ENCODE peak calls at places on chromosomes 13 and 19, in nine cellular contexts. N is thoracic aorta; Y is endodermal cell; T is IMR-90; Z is effector memory CD4-positive, alpha-beta T cell; L is NB4; X is PC-3; S is AG04449; D is cardiac muscle cell. W is an unnamed sample.

GRCh38 chr13:26819067-26819466 is 58.5 kb upstream of the GPR12 start:
- DNase-seq in N (no peak), Y (no peak), T (no peak), Z (no peak), L (no peak), X (no peak), S (no peak), D (no peak), W (no peak)

GRCh38 chr13:108084840-108085239 is 130.5 kb downstream of the LIG4 start:
- DNase-seq in N (no peak), Y (no peak), T (no peak), Z (no peak), L (no peak), X (no peak), S (no peak), D (no peak), W (no peak)

GRCh38 chr13:100356889-100357288 is 231.7 kb downstream of the GGACT start:
- DNase-seq in N (no peak), Y (no peak), T (peak; percentile 64), Z (no peak), L (peak; percentile 81), X (no peak), S (no peak), D (peak; percentile 39), W (no peak)

GRCh38 chr13:31982540-31982939 is 49.0 kb upstream of the FRY start:
- DNase-seq in N (peak; percentile 36), Y (no peak), T (peak; percentile 95), Z (no peak), L (peak; percentile 79), X (peak; percentile 89), S (peak; percentile 19), D (peak; percentile 94), W (peak; percentile 98)

GRCh38 chr19:38444026-38444425 is 10.5 kb downstream of the RYR1 start:
- DNase-seq in N (no peak), Y (no peak), T (no peak), Z (no peak), L (no peak), X (no peak), S (no peak), D (no peak), W (no peak)

GRCh38 chr13:114077938-114078335 is 54.5 kb downstream of the RASA3 start:
- DNase-seq in N (no peak), Y (peak; percentile 64), T (peak; percentile 40), Z (no peak), L (no peak), X (no peak), S (no peak), D (peak; percentile 74), W (peak; percentile 43)

GRCh38 chr19:2602391-2603181 is 99.9 kb downstream of the GNG7 start:
- DNase-seq in N (peak; percentile 76), Y (peak; percentile 92), T (peak; percentile 81), Z (no peak), L (no peak), X (peak; percentile 48), S (peak; percentile 93), D (peak; percentile 97), W (peak; percentile 81)

GRCh38 chr13:90270231-90270630 is 1077.3 kb upstream of the MIR17HG start:
- DNase-seq in N (no peak), Y (no peak), T (no peak), Z (no peak), L (no peak), X (no peak), S (no peak), D (peak; percentile 75), W (no peak)

GRCh38 chr13:41352935-41353801 is 42.1 kb downstream of the NAA16 start:
- DNase-seq in N (no peak), Y (peak; percentile 73), T (peak; percentile 59), Z (peak; percentile 53), L (peak; percentile 61), X (peak; percentile 71), S (no peak), D (peak; percentile 67), W (no peak)

GRCh38 chr19:4337906-4338440 is 654 bp downstream of the STAP2 start:
- DNase-seq in N (no peak), Y (peak; percentile 65), T (no peak), Z (no peak), L (no peak), X (peak; percentile 15), S (no peak), D (peak; percentile 46), W (no peak)

GRCh38 chr19:13689050-13689449 is 75.3 kb upstream of the MRI1 start:
- DNase-seq in N (no peak), Y (peak; percentile 76), T (peak; percentile 15), Z (no peak), L (peak; percentile 45), X (peak; percentile 59), S (no peak), D (peak; percentile 41), W (no peak)

GRCh38 chr13:109400625-109401257 is 385.6 kb downstream of the IRS2 start:
- DNase-seq in N (no peak), Y (no peak), T (no peak), Z (no peak), L (no peak), X (no peak), S (no peak), D (no peak), W (no peak)

GRCh38 chr19:33214621-33215020 is 11.0 kb downstream of the SLC7A10 start:
- DNase-seq in N (no peak), Y (peak; percentile 86), T (peak; percentile 35), Z (no peak), L (peak; percentile 64), X (peak; percentile 4), S (no peak), D (peak; percentile 63), W (no peak)

GRCh38 chr19:2567580-2567979 is 91.7 kb downstream of the GADD45B start:
- DNase-seq in N (no peak), Y (peak; percentile 49), T (no peak), Z (no peak), L (no peak), X (no peak), S (no peak), D (no peak), W (no peak)

GRCh38 chr19:37907735-37908066 is 693 bp downstream of the SIPA1L3 start:
- DNase-seq in N (no peak), Y (no peak), T (no peak), Z (no peak), L (no peak), X (no peak), S (no peak), D (no peak), W (no peak)

GRCh38 chr19:32879741-32880140 is 10.2 kb upstream of the SLC7A9 start:
- DNase-seq in N (no peak), Y (no peak), T (no peak), Z (no peak), L (no peak), X (no peak), S (no peak), D (no peak), W (no peak)

GRCh38 chr13:26053418-26053980 is 1.7 kb upstream of the SHISA2 start:
- DNase-seq in N (no peak), Y (no peak), T (no peak), Z (no peak), L (no peak), X (no peak), S (no peak), D (no peak), W (no peak)

GRCh38 chr13:67048084-67048792 is 181.9 kb downstream of the PCDH9 start:
- DNase-seq in N (no peak), Y (no peak), T (peak; percentile 93), Z (no peak), L (no peak), X (no peak), S (peak; percentile 34), D (peak; percentile 96), W (peak; percentile 70)

GRCh38 chr13:93959796-93960533 is 519.5 kb downstream of the DCT start:
- DNase-seq in N (no peak), Y (no peak), T (peak; percentile 46), Z (no peak), L (no peak), X (peak; percentile 42), S (no peak), D (peak; percentile 46), W (peak; percentile 22)

GRCh38 chr19:39515551-39516191 is 732 bp downstream of the SELENOV start:
- DNase-seq in N (no peak), Y (peak; percentile 91), T (no peak), Z (no peak), L (no peak), X (no peak), S (no peak), D (no peak), W (no peak)
- H3K4me3 ChIP-seq in N (peak overlapping the region; percentile 53), Y (peak overlapping the region; percentile 91), T (no peak overlapping the region), Z (peak overlapping the region; percentile 50), L (no peak overlapping the region), X (no peak overlapping the region), S (no peak overlapping the region), D (peak overlapping the region; percentile 58), W (peak overlapping the region; percentile 13)

GRCh38 chr19:46975918-46976782 is 43.5 kb upstream of the NPAS1 start:
- DNase-seq in N (peak; percentile 91), Y (peak; percentile 86), T (peak; percentile 93), Z (no peak), L (no peak), X (peak; percentile 51), S (peak; percentile 96), D (peak; percentile 99), W (peak; percentile 80)
- H3K4me3 ChIP-seq in N (peak overlapping the region; percentile 3), Y (peak overlapping the region; percentile 36), T (no peak overlapping the region), Z (no peak overlapping the region), L (no peak overlapping the region), X (no peak overlapping the region), S (no peak overlapping the region), D (no peak overlapping the region), W (no peak overlapping the region)

DNA sequence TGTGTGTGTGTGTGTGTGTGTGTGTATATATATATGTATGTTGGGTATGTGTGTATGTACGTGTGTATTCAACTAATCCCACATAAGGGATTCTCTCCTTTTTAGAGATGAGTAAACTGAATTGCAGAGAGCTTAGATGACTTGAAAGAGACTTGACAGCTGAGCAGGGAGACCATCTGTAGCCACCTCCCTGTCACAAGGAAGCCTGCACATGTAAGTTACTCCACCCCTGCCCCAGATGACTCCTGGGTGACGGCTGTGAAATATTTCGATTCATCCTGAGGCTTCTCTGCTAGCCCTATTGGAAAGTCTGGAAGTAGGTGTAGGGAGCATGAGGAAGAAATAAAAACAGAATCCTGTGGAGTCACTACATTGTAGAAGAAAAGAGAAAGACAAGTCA is 480.4 kb downstream of the FOXO1 start:
- DNase-seq in N (no peak), Y (no peak), T (no peak), Z (no peak), L (no peak), X (no peak), S (no peak), D (no peak), W (no peak)
- H3K4me3 ChIP-seq in N (no peak overlapping the region), Y (no peak overlapping the region), T (no peak overlapping the region), Z (no peak overlapping the region), L (no peak overlapping the region), X (no peak overlapping the region), S (no peak overlapping the region), D (no peak overlapping the region), W (no peak overlapping the region)

DNA sequence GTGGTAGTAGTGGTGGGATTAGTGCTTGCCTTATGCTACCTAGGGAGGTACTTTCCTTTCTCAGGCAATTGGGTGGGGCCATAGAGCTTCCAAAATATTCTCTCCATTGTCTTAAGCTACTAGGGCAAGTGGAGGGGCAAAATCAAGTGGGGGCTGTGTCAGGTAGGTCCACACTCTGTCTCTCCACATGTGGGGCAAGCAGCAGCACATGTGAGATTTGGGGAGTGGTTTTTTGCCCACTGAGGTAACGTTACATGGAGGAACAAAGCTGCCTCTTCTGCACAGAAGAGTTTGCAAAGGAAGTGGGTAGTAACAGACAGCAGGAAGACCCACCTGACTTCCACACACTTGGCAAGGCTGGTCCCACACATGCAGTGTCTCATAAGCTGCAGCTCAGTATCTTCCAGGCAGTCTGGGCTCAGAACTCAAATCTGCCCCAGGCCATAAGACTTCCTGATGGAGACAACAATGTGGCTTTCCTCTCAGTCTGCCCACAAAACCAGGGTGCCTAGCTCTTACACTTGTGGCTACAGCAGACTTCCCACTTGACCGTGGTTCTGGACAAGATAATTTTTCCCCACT is 1581.5 kb upstream of the PCDH20 start:
- DNase-seq in N (no peak), Y (no peak), T (no peak), Z (no peak), L (no peak), X (no peak), S (no peak), D (no peak), W (no peak)
- H3K4me3 ChIP-seq in N (no peak overlapping the region), Y (no peak overlapping the region), T (no peak overlapping the region), Z (no peak overlapping the region), L (no peak overlapping the region), X (no peak overlapping the region), S (no peak overlapping the region), D (no peak overlapping the region), W (no peak overlapping the region)